ENCODE peak calls at places on chromosomes 1 and 21, in four cellular contexts. Q is H9, F is H1, J is neuronal stem cell. D is an unnamed sample.

GRCh38 chr1:218464871-218465270 is 119.7 kb downstream of the TGFB2 start:
- DNase-seq in Q (no peak), J (no peak), F (no peak), D (peak; percentile 28)

GRCh38 chr1:202589190-202589680 is 121.0 kb downstream of the SYT2 start:
- DNase-seq in F (no peak), Q (peak; percentile 59), J (no peak), D (peak; percentile 100)

GRCh38 chr1:228158151-228158571 is 7.4 kb upstream of the IBA57 start:
- DNase-seq in F (no peak), J (no peak), Q (no peak), D (no peak)

GRCh38 chr1:226223786-226224244 is 351 bp downstream of the MIXL1 start:
- DNase-seq in F (peak; percentile 82), J (peak; percentile 38), Q (peak; percentile 64), D (no peak)

GRCh38 chr1:227370463-227371254 is 52.4 kb upstream of the CDC42BPA start:
- DNase-seq in Q (no peak), J (no peak), F (no peak), D (peak; percentile 18)

GRCh38 chr21:34020005-34020847 is 53.2 kb upstream of the MRPS6 start:
- DNase-seq in Q (no peak), F (no peak), J (no peak), D (no peak)

GRCh38 chr1:203368624-203369451 is 17.9 kb upstream of the FMOD start:
- DNase-seq in Q (no peak), F (no peak), J (no peak), D (peak; percentile 69)

GRCh38 chr1:67584938-67585337 is 100.1 kb upstream of the GADD45A start:
- DNase-seq in J (no peak), Q (no peak), F (no peak), D (no peak)

GRCh38 chr1:198636391-198636790 is 2.4 kb upstream of the PTPRC start:
- DNase-seq in F (no peak), Q (no peak), J (no peak), D (no peak)

GRCh38 chr1:209692745-209693504 is 11.7 kb upstream of the HSD11B1 start:
- DNase-seq in J (peak; percentile 67), F (peak; percentile 82), Q (peak; percentile 66), D (peak; percentile 83)

GRCh38 chr1:1539310-1540014 is 962 bp downstream of the TMEM240 start:
- DNase-seq in F (no peak), Q (peak; percentile 61), J (peak; percentile 41), D (peak; percentile 47)

GRCh38 chr1:186404454-186405051 is 28.9 kb downstream of the ODR4 start:
- DNase-seq in Q (no peak), F (no peak), J (peak; percentile 4), D (peak; percentile 76)

GRCh38 chr1:207903053-207903452 is 7.9 kb downstream of the CD34 start:
- DNase-seq in Q (no peak), J (no peak), F (no peak), D (no peak)

GRCh38 chr1:100074604-100075395 is 57.9 kb downstream of the SASS6 start:
- DNase-seq in J (no peak), F (no peak), Q (no peak), D (no peak)

GRCh38 chr1:213053455-213053854 is 2.4 kb downstream of the RPS6KC1 start:
- DNase-seq in F (no peak), J (no peak), Q (no peak), D (no peak)
- H3K4me2 ChIP-seq in F (no peak overlapping the region), J (no peak overlapping the region), Q (no peak overlapping the region), D (no peak overlapping the region)

GRCh38 chr1:179877586-179878265 is at the start of gene TOR1AIP2:
- DNase-seq in Q (peak; percentile 90), F (peak; percentile 86), J (peak; percentile 76), D (peak; percentile 75)
- H4K91ac ChIP-seq in Q (no peak within 1 kb of the TSS), F (no peak within 1 kb of the TSS), J (no peak within 1 kb of the TSS), D (peak within 1 kb of the TSS; percentile 72)

DNA sequence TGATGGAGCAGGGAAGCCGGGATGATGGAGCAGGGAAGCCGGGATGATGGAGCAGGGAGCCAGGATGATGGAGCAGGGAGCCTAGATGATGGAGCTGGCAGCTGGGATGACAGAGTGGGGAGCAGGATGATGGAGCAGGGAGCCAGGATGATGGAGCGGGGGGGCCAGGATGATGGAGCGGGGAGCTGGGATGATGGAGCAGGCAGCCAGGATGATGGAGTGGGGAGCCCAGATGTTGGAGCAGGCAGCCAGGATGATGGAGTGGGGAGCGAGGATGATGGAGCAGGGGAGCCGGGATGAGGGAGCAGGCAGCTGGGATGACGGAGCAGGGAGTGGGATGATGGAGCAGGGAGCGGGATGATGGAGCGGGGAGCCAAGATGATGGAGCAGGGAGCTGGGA is 16.0 kb downstream of the GALNT2 start:
- DNase-seq in F (peak; percentile 42), J (no peak), Q (no peak), D (no peak)
- H3K4me2 ChIP-seq in F (no peak overlapping the region), J (no peak overlapping the region), Q (no peak overlapping the region), D (no peak overlapping the region)

DNA sequence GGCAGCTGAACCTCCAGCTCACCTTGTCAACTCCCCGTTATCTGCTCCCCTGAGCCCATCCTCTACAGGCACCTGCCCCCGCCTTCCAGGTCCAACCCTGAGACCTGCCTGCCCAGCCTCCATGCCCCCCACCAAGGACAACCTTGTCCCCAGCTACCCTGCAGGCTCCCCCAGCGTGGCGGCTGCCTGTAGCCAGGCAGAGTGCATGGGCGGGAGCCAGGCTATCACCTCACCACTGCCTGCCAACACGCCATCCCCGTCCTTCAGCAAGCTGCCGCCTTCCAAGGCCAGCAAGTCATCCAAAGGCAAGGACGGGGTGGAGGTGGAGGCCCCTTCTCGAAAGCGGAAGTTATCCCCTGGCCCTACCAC is 3.0 kb upstream of the CYB561D1 start:
- DNase-seq in J (no peak), Q (no peak), F (no peak), D (no peak)
- H4K91ac ChIP-seq in J (no peak overlapping the region), Q (no peak overlapping the region), F (no peak overlapping the region), D (no peak overlapping the region)

GRCh38 chr1:107643766-107644165 is 321.2 kb downstream of the VAV3 start:
- DNase-seq in J (no peak), F (no peak), Q (no peak), D (no peak)

GRCh38 chr1:107637101-107637500 is 327.9 kb downstream of the VAV3 start:
- DNase-seq in Q (no peak), J (no peak), F (no peak), D (no peak)

DNA sequence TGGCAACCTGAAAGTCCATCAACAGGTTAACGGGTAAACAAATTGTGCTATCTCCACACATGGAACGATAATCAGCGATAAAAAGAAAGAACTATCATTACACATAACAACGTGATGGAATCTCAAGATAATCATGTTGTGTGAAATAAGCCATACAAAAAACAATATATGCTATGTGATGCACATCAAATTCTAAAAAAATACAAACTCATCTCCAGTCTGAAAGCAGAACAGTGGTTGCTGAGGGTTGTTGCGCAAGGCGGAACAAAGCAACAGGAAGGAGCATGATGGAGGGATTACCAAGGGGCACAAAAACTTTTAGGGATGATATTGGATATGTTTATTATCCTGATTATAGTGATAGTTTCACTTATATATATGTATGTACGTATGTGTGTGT is 324.8 kb downstream of the VAV3 start:
- DNase-seq in F (no peak), Q (no peak), J (no peak), D (no peak)
- H3K4me2 ChIP-seq in F (no peak overlapping the region), Q (no peak overlapping the region), J (no peak overlapping the region), D (no peak overlapping the region)

GRCh38 chr1:92958203-92958970 is 2.9 kb downstream of the DIPK1A start:
- DNase-seq in F (no peak), J (no peak), Q (no peak), D (no peak)

GRCh38 chr1:92960395-92961130 is 699 bp downstream of the DIPK1A start:
- DNase-seq in J (peak; percentile 51), Q (peak; percentile 60), F (no peak), D (peak; percentile 82)

GRCh38 chr1:92961896-92962752 is 862 bp upstream of the DIPK1A start:
- DNase-seq in Q (peak; percentile 57), J (peak; percentile 15), F (no peak), D (peak; percentile 38)

GRCh38 chr1:92965003-92965402 is 3.7 kb upstream of the DIPK1A start:
- DNase-seq in J (no peak), F (no peak), Q (no peak), D (no peak)

GRCh38 chr1:92961131-92961895 is at the start of gene DIPK1A:
- DNase-seq in Q (peak; percentile 84), F (peak; percentile 83), J (peak; percentile 82), D (peak; percentile 70)
- H4K91ac ChIP-seq in Q (no peak within 1 kb of the TSS), F (peak within 1 kb of the TSS; percentile 25), J (peak within 1 kb of the TSS; percentile 38), D (peak within 1 kb of the TSS; percentile 78)

GRCh38 chr1:40952744-40953315 is 26.7 kb upstream of the CTPS1 start:
- DNase-seq in F (no peak), Q (no peak), J (no peak), D (no peak)

GRCh38 chr1:40949563-40949962 is 29.9 kb upstream of the CTPS1 start:
- DNase-seq in Q (no peak), F (no peak), J (no peak), D (no peak)

GRCh38 chr1:40951943-40952743 is 27.4 kb upstream of the CTPS1 start:
- DNase-seq in J (peak; percentile 65), Q (peak; percentile 91), F (peak; percentile 93), D (peak; percentile 29)

GRCh38 chr1:40945491-40945973 is 34.0 kb upstream of the CTPS1 start:
- DNase-seq in J (no peak), Q (no peak), F (no peak), D (peak; percentile 22)

GRCh38 chr1:40948741-40949528 is 30.6 kb upstream of the CTPS1 start:
- DNase-seq in F (peak; percentile 89), J (peak; percentile 27), Q (peak; percentile 84), D (peak; percentile 73)
- H3K4me2 ChIP-seq in F (peak overlapping the region; percentile 7), J (no peak overlapping the region), Q (peak overlapping the region; percentile 5), D (no peak overlapping the region)

GRCh38 chr1:94113592-94114322 is 7.2 kb downstream of the ABCA4 start:
- DNase-seq in Q (no peak), J (no peak), F (peak; percentile 28), D (no peak)

GRCh38 chr1:94118013-94118412 is 2.9 kb downstream of the ABCA4 start:
- DNase-seq in F (no peak), Q (no peak), J (no peak), D (no peak)

GRCh38 chr1:94115900-94116436 is 5.0 kb downstream of the ABCA4 start:
- DNase-seq in Q (no peak), J (no peak), F (no peak), D (peak; percentile 17)

GRCh38 chr1:94117250-94117851 is 3.6 kb downstream of the ABCA4 start:
- DNase-seq in F (no peak), J (no peak), Q (no peak), D (no peak)

DNA sequence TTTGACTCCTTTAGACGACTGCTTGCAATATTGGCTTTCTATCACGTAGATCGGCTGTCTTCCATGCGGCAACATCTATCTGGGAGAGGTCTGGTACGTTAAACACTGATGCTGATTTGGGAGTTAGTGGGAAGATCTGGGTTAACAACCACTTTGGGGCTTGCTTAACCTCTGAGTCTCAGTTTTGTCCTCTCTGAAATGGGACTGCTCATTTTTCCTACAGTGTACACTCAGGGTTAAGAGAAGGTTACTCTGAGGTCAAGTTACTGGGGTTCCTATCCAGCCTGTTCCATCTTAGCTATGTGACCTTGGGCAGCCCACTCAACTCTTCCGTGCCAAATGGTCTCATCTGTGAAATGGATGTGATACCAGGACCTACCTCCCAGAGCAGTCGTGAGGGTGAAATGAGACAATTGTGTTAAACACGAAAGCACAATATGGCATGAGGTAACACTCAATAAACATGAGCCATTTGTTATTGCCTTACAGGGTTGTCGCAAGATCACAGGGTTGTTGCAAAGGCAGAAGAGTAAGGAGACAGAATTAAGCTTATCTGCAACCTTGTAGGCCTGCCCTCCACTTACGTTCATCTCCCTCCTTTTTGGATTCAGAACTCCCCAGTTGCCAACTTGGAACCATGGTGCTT is 5.6 kb downstream of the ABCA4 start:
- DNase-seq in Q (no peak), J (no peak), F (peak; percentile 33), D (no peak)
- H4K91ac ChIP-seq in Q (no peak overlapping the region), J (no peak overlapping the region), F (no peak overlapping the region), D (no peak overlapping the region)

GRCh38 chr1:13996334-13996733 is 296.3 kb downstream of the PRDM2 start:
- DNase-seq in Q (peak; percentile 35), F (no peak), J (no peak), D (no peak)
- H3K4me2 ChIP-seq in Q (no peak overlapping the region), F (no peak overlapping the region), J (no peak overlapping the region), D (no peak overlapping the region)